ENCODE peak calls at places on chromosomes 1 and 21, in six cellular contexts. D is mucosa of descending colon, I is lower lobe of right lung, Z is kidney, B is A549, U is mammary epithelial cell. F is an unnamed sample.

GRCh38 chr1:3783651-3784474 is 11.3 kb downstream of the SMIM1 start:
- DNase-seq in D (no peak), I (peak; percentile 26), Z (peak; percentile 59), U (no peak), B (no peak), F (no peak)

GRCh38 chr1:11654571-11655262 is at the start of gene FBXO44:
- DNase-seq in U (peak; percentile 60), Z (peak; percentile 86), B (no peak), I (peak; percentile 82), D (peak; percentile 77), F (no peak)

GRCh38 chr1:214422137-214422671 is 129.2 kb downstream of the PTPN14 start:
- DNase-seq in I (no peak), B (no peak), D (no peak), U (peak; percentile 88), Z (no peak), F (no peak)

GRCh38 chr1:62394646-62395045 is 42.2 kb upstream of the USP1 start:
- DNase-seq in D (no peak), I (no peak), U (no peak), B (no peak), Z (no peak), F (no peak)

GRCh38 chr1:159898527-159898926 is 1.4 kb downstream of the CFAP45 start:
- DNase-seq in B (no peak), D (no peak), U (no peak), I (no peak), Z (no peak), F (no peak)

GRCh38 chr21:43992121-43992520 is 20.0 kb upstream of the TRAPPC10 start:
- DNase-seq in U (no peak), Z (no peak), I (peak; percentile 21), D (no peak), B (no peak), F (no peak)

GRCh38 chr1:109619405-109619654 is at the start of gene GNAT2:
- DNase-seq in D (no peak), B (no peak), Z (no peak), U (no peak), I (no peak), F (no peak)

GRCh38 chr1:27726173-27726793 is 522 bp downstream of the FAM76A start:
- DNase-seq in Z (peak; percentile 89), D (peak; percentile 51), B (peak; percentile 32), I (peak; percentile 80), U (peak; percentile 38), F (no peak)

GRCh38 chr1:64124751-64125445 is 78.5 kb upstream of the UBE2U start:
- DNase-seq in D (no peak), I (no peak), B (no peak), U (no peak), Z (no peak), F (no peak)

GRCh38 chr1:223106856-223107255 is 36.2 kb downstream of the TLR5 start:
- DNase-seq in B (no peak), U (no peak), I (no peak), Z (no peak), D (no peak), F (no peak)

GRCh38 chr1:150765229-150765976 is at the start of gene CTSS:
- DNase-seq in Z (no peak), U (no peak), B (peak; percentile 20), D (no peak), I (no peak), F (no peak)

GRCh38 chr1:99133759-99134158 is 129.1 kb upstream of the PLPPR5 start:
- DNase-seq in D (no peak), I (no peak), Z (no peak), U (no peak), B (no peak), F (no peak)

GRCh38 chr1:79129914-79130313 is 123.4 kb upstream of the ADGRL4 start:
- DNase-seq in B (no peak), I (no peak), Z (no peak), D (no peak), U (no peak), F (no peak)

GRCh38 chr1:58768332-58768731 is 15.5 kb downstream of the JUN start:
- DNase-seq in U (no peak), I (no peak), B (no peak), Z (no peak), D (no peak), F (no peak)

GRCh38 chr1:209614906-209615305 is 31.4 kb downstream of the CAMK1G start:
- DNase-seq in D (no peak), Z (no peak), I (no peak), B (no peak), U (no peak), F (no peak)

GRCh38 chr1:212915245-212916091 is 34.9 kb upstream of the VASH2 start:
- DNase-seq in D (peak; percentile 20), B (peak; percentile 96), U (no peak), Z (no peak), I (no peak), F (no peak)

GRCh38 chr1:248618878-248619277 is 16.0 kb downstream of the OR2T11 start:
- DNase-seq in I (peak; percentile 57), B (peak; percentile 58), U (peak; percentile 30), D (peak; percentile 89), Z (no peak), F (no peak)

GRCh38 chr1:6106977-6107376 is 61.3 kb downstream of the KCNAB2 start:
- DNase-seq in U (no peak), B (no peak), Z (no peak), D (no peak), I (no peak), F (no peak)
- TF ChIP-seq CTCF in U (no peak), B (no peak), Z (no peak), D (no peak), I (no peak), F (no peak)

GRCh38 chr1:34163792-34164509 is 1.1 kb downstream of the CSMD2 start:
- DNase-seq in Z (no peak), I (no peak), D (no peak), B (no peak), U (no peak), F (no peak)
- H3K4me3 ChIP-seq in Z (peak overlapping the region; percentile 54), I (peak overlapping the region; percentile 46), D (no peak overlapping the region), B (peak overlapping the region; percentile 41), U (no peak overlapping the region), F (peak overlapping the region; percentile 3)

GRCh38 chr1:183472488-183473285 is at the start of gene SMG7:
- DNase-seq in D (peak; percentile 54), I (peak; percentile 75), U (peak; percentile 33), B (no peak), Z (peak; percentile 90), F (no peak)

GRCh38 chr1:183470961-183471747 is 1.1 kb upstream of the SMG7 start:
- DNase-seq in D (peak; percentile 74), B (peak; percentile 91), Z (peak; percentile 95), I (peak; percentile 84), U (peak; percentile 79), F (no peak)

GRCh38 chr1:183467687-183468086 is 4.6 kb upstream of the SMG7 start:
- DNase-seq in U (peak; percentile 67), I (no peak), D (no peak), Z (no peak), B (peak; percentile 65), F (no peak)

GRCh38 chr1:183471748-183472487 is 381 bp upstream of the SMG7 start:
- DNase-seq in D (peak; percentile 98), I (peak; percentile 97), U (peak; percentile 96), B (peak; percentile 99), Z (peak; percentile 100), F (peak; percentile 92)

DNA sequence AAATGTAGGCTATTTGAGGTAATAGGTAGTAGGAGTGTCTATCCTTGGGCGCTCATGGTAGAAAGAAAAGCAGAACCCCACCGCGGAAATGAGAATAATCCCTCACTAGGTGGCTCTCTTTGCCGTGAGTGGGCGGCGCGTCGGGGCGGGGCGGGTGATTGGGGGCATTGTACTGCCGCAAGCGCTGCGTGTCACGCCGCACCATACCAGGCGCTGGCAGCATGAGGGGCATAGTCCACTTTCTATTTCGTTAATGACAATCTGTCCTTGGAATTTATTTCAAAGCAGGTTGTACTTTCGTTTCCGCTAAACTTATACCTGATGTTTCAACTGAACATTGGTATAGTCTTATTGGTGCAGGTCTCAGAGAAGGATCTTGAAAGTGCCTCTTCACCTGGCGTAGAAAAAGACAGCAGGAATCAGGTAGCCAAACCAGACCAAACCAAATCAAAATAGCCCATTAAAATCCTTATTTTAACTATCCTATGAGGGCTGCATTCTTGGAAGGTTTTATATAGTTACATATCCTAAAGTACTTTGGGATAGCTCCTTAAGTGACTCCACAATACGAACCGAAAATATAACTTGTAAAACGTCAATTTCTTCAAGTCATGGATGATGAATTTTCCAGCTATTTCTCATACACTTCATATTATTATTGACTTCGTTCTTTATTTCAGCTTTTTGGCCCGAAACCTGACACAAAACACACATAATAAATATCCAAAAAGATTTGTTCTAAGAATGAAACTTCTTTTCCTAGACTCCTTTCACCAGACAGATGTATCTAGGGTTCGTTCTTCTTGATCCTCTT is 1.9 kb upstream of the SMG7 start:
- DNase-seq in B (peak; percentile 83), U (peak; percentile 78), Z (peak; percentile 95), I (peak; percentile 90), D (peak; percentile 92), F (no peak)
- TF ChIP-seq CTCF in B (peak; percentile 66), U (peak; percentile 52), Z (peak; percentile 51), I (peak; percentile 58), D (peak; percentile 33), F (peak; percentile 70)

GRCh38 chr1:100926240-100926639 is 30.4 kb downstream of the SLC30A7 start:
- DNase-seq in D (no peak), B (no peak), U (no peak), Z (no peak), I (no peak), F (no peak)
- H3K4me3 ChIP-seq in D (no peak overlapping the region), B (no peak overlapping the region), U (no peak overlapping the region), Z (no peak overlapping the region), I (no peak overlapping the region), F (no peak overlapping the region)

DNA sequence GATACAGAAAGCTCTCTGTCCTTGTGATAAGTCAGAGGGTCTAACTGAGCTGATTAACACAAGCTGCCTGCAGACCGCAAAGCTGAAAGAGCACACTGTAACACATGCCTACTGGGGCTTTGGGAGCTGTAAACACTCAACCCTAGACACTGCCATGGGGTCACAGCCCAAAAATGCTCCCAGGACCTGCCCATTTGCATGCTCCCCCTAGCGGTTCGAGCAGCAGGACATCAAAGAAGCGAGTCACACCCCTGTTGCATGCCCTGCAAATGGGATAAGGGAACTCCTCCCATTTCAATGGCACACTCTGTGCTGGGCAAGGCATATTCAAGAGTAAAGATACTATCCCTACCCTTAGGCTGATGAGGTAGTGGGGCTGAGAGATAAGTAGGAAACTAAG is 22.8 kb downstream of the LCE3E start:
- DNase-seq in B (peak; percentile 39), D (no peak), Z (no peak), I (no peak), U (no peak), F (no peak)
- TF ChIP-seq CTCF in B (peak; percentile 21), D (no peak), Z (no peak), I (no peak), U (peak; percentile 29), F (peak; percentile 37)

GRCh38 chr1:54332781-54333585 is 73.2 kb downstream of the SSBP3 start:
- DNase-seq in B (no peak), D (no peak), I (no peak), U (no peak), Z (no peak), F (no peak)
- H3K4me3 ChIP-seq in B (no peak overlapping the region), D (no peak overlapping the region), I (no peak overlapping the region), U (no peak overlapping the region), Z (no peak overlapping the region), F (no peak overlapping the region)

GRCh38 chr1:20366766-20367602 is 76.3 kb downstream of the VWA5B1 start:
- DNase-seq in B (peak; percentile 46), D (peak; percentile 54), Z (peak; percentile 76), U (peak; percentile 48), I (no peak), F (no peak)
- TF ChIP-seq CTCF in B (peak; percentile 34), D (no peak), Z (peak; percentile 24), U (peak; percentile 72), I (peak; percentile 19), F (no peak)

GRCh38 chr1:23745515-23745914 is 2.2 kb downstream of the ELOA start:
- DNase-seq in U (peak; percentile 36), I (no peak), D (no peak), B (peak; percentile 63), Z (no peak), F (peak; percentile 21)
- H3K4me3 ChIP-seq in U (no peak overlapping the region), I (peak overlapping the region; percentile 93), D (no peak overlapping the region), B (peak overlapping the region; percentile 93), Z (no peak overlapping the region), F (peak overlapping the region; percentile 71)